ENCODE peak calls at places on chromosomes 1 and 21, in six cellular contexts. O is MM.1S, N is GM12878, K is neuronal stem cell, R is fibroblast of lung, V is colonic mucosa. C is an unnamed sample.

GRCh38 chr21:43352568-43353281 is 74.2 kb downstream of the SIK1 start:
- DNase-seq in O (peak; percentile 99), N (peak; percentile 100), K (no peak), R (no peak), V (no peak), C (no peak)

GRCh38 chr1:22048351-22049192 is 3.9 kb upstream of the CDC42 start:
- DNase-seq in O (no peak), N (peak; percentile 75), K (no peak), R (no peak), V (no peak), C (no peak)

GRCh38 chr1:1073743-1074587 is at the start of gene RNF223:
- DNase-seq in O (no peak), N (no peak), K (no peak), R (no peak), V (peak; percentile 89), C (no peak)

GRCh38 chr1:5616366-5617178 is 375.7 kb downstream of the NPHP4 start:
- DNase-seq in O (no peak), N (no peak), K (no peak), R (no peak), V (no peak), C (no peak)

GRCh38 chr1:95084317-95085176 is 11.8 kb upstream of the ALG14 start:
- DNase-seq in O (no peak), N (no peak), K (no peak), R (peak; percentile 49), V (peak; percentile 40), C (peak; percentile 56)

GRCh38 chr21:16116798-16117197 is 387.0 kb downstream of the USP25 start:
- DNase-seq in O (no peak), N (no peak), K (no peak), R (peak; percentile 53), V (no peak), C (peak; percentile 50)

GRCh38 chr1:21534674-21535378 is 25.6 kb downstream of the ALPL start:
- DNase-seq in O (peak; percentile 50), N (no peak), K (peak; percentile 33), R (peak; percentile 74), V (peak; percentile 70), C (peak; percentile 80)

GRCh38 chr1:8941906-8942305 is 3.8 kb upstream of the CA6 start:
- DNase-seq in O (no peak), N (no peak), K (no peak), R (peak; percentile 74), V (no peak), C (peak; percentile 63)

GRCh38 chr1:23084880-23085279 is 65.6 kb downstream of the KDM1A start:
- DNase-seq in O (no peak), N (no peak), K (no peak), R (no peak), V (no peak), C (no peak)

GRCh38 chr21:36452281-36452680 is 27.6 kb downstream of the CLDN14 start:
- DNase-seq in O (no peak), N (no peak), K (no peak), R (no peak), V (no peak), C (no peak)

GRCh38 chr1:66648896-66649597 is 103.2 kb upstream of the DYNLT5 start:
- DNase-seq in O (peak; percentile 81), N (peak; percentile 43), K (no peak), R (no peak), V (no peak), C (no peak)

GRCh38 chr1:119874186-119874585 is 22.1 kb downstream of the ADAM30 start:
- DNase-seq in O (no peak), N (no peak), K (no peak), R (no peak), V (no peak), C (no peak)

GRCh38 chr21:37587203-37587602 is 220.6 kb downstream of the DYRK1A start:
- DNase-seq in O (no peak), N (no peak), K (no peak), R (no peak), V (no peak), C (no peak)

GRCh38 chr1:221543529-221544120 is 198.3 kb downstream of the DUSP10 start:
- DNase-seq in O (no peak), N (no peak), K (no peak), R (peak; percentile 72), V (no peak), C (peak; percentile 75)

GRCh38 chr1:209072481-209072880 is 511.0 kb upstream of the CAMK1G start:
- DNase-seq in O (no peak), N (no peak), K (no peak), R (no peak), V (no peak), C (no peak)

GRCh38 chr1:85577421-85578320 is 2.9 kb upstream of the CCN1 start:
- DNase-seq in O (no peak), N (no peak), K (no peak), R (peak; percentile 81), V (no peak), C (peak; percentile 89)

GRCh38 chr1:41542196-41542955 is 57.9 kb upstream of the EDN2 start:
- DNase-seq in O (no peak), N (no peak), K (no peak), R (no peak), V (no peak), C (no peak)

GRCh38 chr21:38297193-38297592 is 40.4 kb downstream of the KCNJ15 start:
- DNase-seq in O (no peak), N (no peak), K (no peak), R (peak; percentile 58), V (no peak), C (peak; percentile 88)

GRCh38 chr1:248691567-248692155 is 10.9 kb downstream of the OR14I1 start:
- DNase-seq in O (no peak), N (no peak), K (no peak), R (no peak), V (no peak), C (no peak)
- H3K9me3 ChIP-seq in O (no peaks in the 10 kb centered on the region), N (peaks cover 4% of the 10 kb centered on the region), K (peaks cover 5% of the 10 kb centered on the region), R (no peaks in the 10 kb centered on the region), V (no peaks in the 10 kb centered on the region), C (peaks cover 7% of the 10 kb centered on the region)

DNA sequence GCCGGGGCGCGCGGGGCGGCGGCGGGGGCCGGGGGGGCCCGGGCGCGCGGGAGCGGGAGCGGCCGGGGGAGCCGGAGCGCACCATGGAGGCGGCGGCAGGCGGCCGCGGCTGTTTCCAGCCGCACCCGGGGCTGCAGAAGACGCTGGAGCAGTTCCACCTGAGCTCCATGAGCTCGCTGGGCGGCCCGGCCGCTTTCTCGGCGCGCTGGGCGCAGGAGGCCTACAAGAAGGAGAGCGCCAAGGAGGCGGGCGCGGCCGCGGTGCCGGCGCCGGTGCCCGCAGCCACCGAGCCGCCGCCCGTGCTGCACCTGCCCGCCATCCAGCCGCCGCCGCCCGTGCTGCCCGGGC is 539 bp downstream of the SKI start:
- DNase-seq in O (peak; percentile 54), N (no peak), K (no peak), R (peak; percentile 17), V (no peak), C (peak; percentile 39)
- H3K9ac ChIP-seq in O (no peak overlapping the region), N (no peak overlapping the region), K (peak overlapping the region; percentile 100), R (peak overlapping the region; percentile 87), V (peak overlapping the region; percentile 84), C (peak overlapping the region; percentile 90)

GRCh38 chr1:32291145-32291707 is 657 bp upstream of the HDAC1 start:
- DNase-seq in O (no peak), N (no peak), K (no peak), R (no peak), V (no peak), C (peak; percentile 39)
- H3K4me3 ChIP-seq in O (peak overlapping the region; percentile 59), N (peak overlapping the region; percentile 70), K (peak overlapping the region; percentile 90), R (peak overlapping the region; percentile 86), V (peak overlapping the region; percentile 88), C (peak overlapping the region; percentile 90)

DNA sequence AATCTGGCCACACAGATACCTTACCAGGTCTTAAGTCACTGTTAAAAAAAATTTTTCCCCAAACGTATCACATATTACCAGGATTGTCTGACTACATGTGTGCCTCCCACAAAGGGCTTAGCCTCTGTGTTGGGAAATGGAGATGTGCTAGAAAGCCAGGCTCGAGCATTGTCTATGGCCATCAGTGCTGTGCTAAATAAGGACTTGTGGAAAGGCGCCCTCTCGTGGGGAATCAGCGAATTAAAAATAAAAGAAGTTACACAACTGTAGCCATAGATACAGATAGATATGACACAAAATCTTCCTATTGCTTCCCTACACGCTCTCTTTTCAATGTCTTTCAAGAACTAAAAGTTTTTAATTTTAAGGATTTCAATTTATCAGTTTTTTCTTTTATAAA is 47.5 kb upstream of the CRNN start:
- DNase-seq in O (peak; percentile 87), N (no peak), K (no peak), R (peak; percentile 46), V (peak; percentile 66), C (peak; percentile 68)
- H3K9me3 ChIP-seq in O (no peaks in the 10 kb centered on the region), N (no peaks in the 10 kb centered on the region), K (no peaks in the 10 kb centered on the region), R (no peaks in the 10 kb centered on the region), V (no peaks in the 10 kb centered on the region), C (peaks cover 10% of the 10 kb centered on the region)

GRCh38 chr1:160095382-160096105 is 2.9 kb downstream of the IGSF8 start:
- DNase-seq in O (no peak), N (no peak), K (no peak), R (no peak), V (no peak), C (no peak)
- H3K9ac ChIP-seq in O (no peak overlapping the region), N (no peak overlapping the region), K (peak overlapping the region; percentile 65), R (no peak overlapping the region), V (peak overlapping the region; percentile 6), C (no peak overlapping the region)

GRCh38 chr1:201022824-201023516 is 544 bp downstream of the KIF21B start:
- DNase-seq in O (peak; percentile 58), N (no peak), K (no peak), R (no peak), V (peak; percentile 32), C (no peak)
- H3K4me3 ChIP-seq in O (peak overlapping the region; percentile 73), N (peak overlapping the region; percentile 93), K (peak overlapping the region; percentile 60), R (peak overlapping the region; percentile 22), V (peak overlapping the region; percentile 63), C (peak overlapping the region; percentile 58)

GRCh38 chr21:30478015-30478414 is 2.2 kb downstream of the KRTAP19-1 start:
- DNase-seq in O (no peak), N (no peak), K (no peak), R (no peak), V (no peak), C (no peak)
- H3K9me3 ChIP-seq in O (no peaks in the 10 kb centered on the region), N (no peaks in the 10 kb centered on the region), K (no peaks in the 10 kb centered on the region), R (no peaks in the 10 kb centered on the region), V (no peaks in the 10 kb centered on the region), C (no peaks in the 10 kb centered on the region)

C was measured in adipocyte.